ENCODE peak calls at places on chromosomes 7 and 10, in eight cellular contexts. L, X, I, P, U, T, B and O are unnamed samples.

GRCh38 chr7:116698930-116699722 is 27.1 kb downstream of the MET start:
- DNase-seq in I (no peak), B (no peak), X (no peak), L (no peak), T (no peak), P (no peak), U (no peak), O (no peak)

GRCh38 chr7:101823596-101823995 is 6.2 kb downstream of the CUX1 start:
- DNase-seq in B (no peak), X (no peak), U (no peak), T (no peak), P (no peak), I (no peak), L (no peak), O (no peak)

GRCh38 chr7:132193898-132194297 is 382.4 kb downstream of the PLXNA4 start:
- DNase-seq in I (no peak), B (no peak), T (no peak), U (no peak), P (no peak), X (no peak), L (no peak), O (no peak)

GRCh38 chr10:100562806-100563293 is 27.1 kb downstream of the HIF1AN start:
- DNase-seq in B (no peak), L (no peak), X (peak), T (peak), I (peak), U (no peak), P (peak), O (no peak)

GRCh38 chr10:43385412-43386004 is 14.1 kb downstream of the FXYD4 start:
- DNase-seq in L (no peak), I (no peak), X (no peak), U (no peak), T (no peak), P (no peak), B (no peak), O (no peak)

GRCh38 chr10:132193907-132194552 is 7.3 kb downstream of the DPYSL4 start:
- DNase-seq in P (no peak), T (peak), B (no peak), X (no peak), L (no peak), U (no peak), I (no peak), O (no peak)

GRCh38 chr10:46553238-46554049 is 3.0 kb downstream of the GPRIN2 start:
- DNase-seq in I (no peak), P (no peak), L (no peak), U (no peak), T (no peak), B (no peak), X (peak), O (no peak)

GRCh38 chr10:58322072-58322834 is 12.6 kb upstream of the UBE2D1 start:
- DNase-seq in U (peak), X (no peak), T (no peak), B (no peak), I (peak), L (no peak), P (no peak), O (no peak)

GRCh38 chr10:113303747-113304146 is 249.1 kb upstream of the HABP2 start:
- DNase-seq in P (no peak), T (peak), B (no peak), L (no peak), X (no peak), I (no peak), U (no peak), O (no peak)

GRCh38 chr7:138649506-138649905 is 51.7 kb downstream of the SVOPL start:
- DNase-seq in B (no peak), U (no peak), L (no peak), T (no peak), X (no peak), I (no peak), P (no peak), O (no peak)

GRCh38 chr10:35448687-35449662 is 112.7 kb downstream of the CCNY start:
- DNase-seq in X (no peak), I (no peak), P (no peak), T (no peak), L (no peak), B (no peak), U (no peak), O (no peak)

GRCh38 chr7:84057576-84057975 is 137.0 kb downstream of the SEMA3A start:
- DNase-seq in P (no peak), I (no peak), L (no peak), T (no peak), X (no peak), U (no peak), B (no peak), O (no peak)

GRCh38 chr7:82810558-82811259 is 352.0 kb downstream of the PCLO start:
- DNase-seq in I (peak), T (peak), L (no peak), U (peak), P (no peak), X (no peak), B (no peak), O (peak)

GRCh38 chr10:133260895-133261725 is 15.6 kb downstream of the ADAM8 start:
- DNase-seq in P (peak), X (no peak), T (peak), B (peak), L (no peak), I (peak), U (peak), O (no peak)

GRCh38 chr7:69645683-69646082 is 47.4 kb downstream of the AUTS2 start:
- DNase-seq in B (no peak), U (no peak), X (peak), L (no peak), T (no peak), P (no peak), I (no peak), O (no peak)

GRCh38 chr10:61899045-61899444 is 2.5 kb upstream of the ARID5B start:
- DNase-seq in L (no peak), T (no peak), P (no peak), I (peak), B (peak), U (peak), X (no peak), O (peak)

GRCh38 chr10:42991442-42992098 is 85.3 kb upstream of the RET start:
- DNase-seq in U (no peak), P (no peak), T (no peak), X (no peak), B (no peak), L (no peak), I (no peak), O (no peak)

GRCh38 chr10:78948616-78949015 is 120.2 kb upstream of the ZMIZ1 start:
- DNase-seq in I (peak), T (no peak), X (no peak), L (no peak), U (no peak), P (no peak), B (no peak), O (no peak)

GRCh38 chr7:94129443-94130140 is 125.4 kb upstream of the BET1 start:
- DNase-seq in B (no peak), I (peak), T (peak), L (no peak), U (no peak), P (no peak), X (no peak), O (no peak)

GRCh38 chr10:26274391-26274790 is 57.8 kb downstream of the GAD2 start:
- DNase-seq in L (no peak), I (no peak), U (no peak), X (no peak), B (no peak), P (no peak), T (no peak), O (no peak)